ENCODE peak calls at places on chromosomes 5 and 9, in ten cellular contexts. N is astrocyte of the spinal cord; J is MM.1S; Z is heart left ventricle; H is transverse colon; Y is heart right ventricle; S is thoracic aorta; C is CD8-positive, alpha-beta T cell; U is kidney; X is AG09309. L is an unnamed sample.

GRCh38 chr5:154395407-154396106 is 50.2 kb upstream of the SAP30L start:
- DNase-seq in N (peak), J (peak), Z (no peak), H (peak), Y (no peak), S (no peak), C (no peak), U (peak), X (no peak), L (peak)

GRCh38 chr9:13648676-13649075 is 369.2 kb upstream of the MPDZ start:
- DNase-seq in N (no peak), J (no peak), Z (no peak), H (no peak), Y (no peak), S (no peak), C (no peak), U (no peak), X (no peak), L (no peak)

GRCh38 chr5:71782771-71783770 is 64.0 kb downstream of the CARTPT start:
- DNase-seq in N (peak), J (peak), Z (peak), H (peak), Y (peak), S (peak), C (no peak), U (peak), X (no peak), L (no peak)

GRCh38 chr5:124544366-124545055 is 201.9 kb downstream of the ZNF608 start:
- DNase-seq in N (peak), J (no peak), Z (no peak), H (no peak), Y (no peak), S (no peak), C (no peak), U (no peak), X (no peak), L (peak)

GRCh38 chr9:137916540-137916939 is 39.0 kb downstream of the CACNA1B start:
- DNase-seq in N (no peak), J (no peak), Z (no peak), H (no peak), Y (no peak), S (no peak), C (no peak), U (no peak), X (no peak), L (no peak)

GRCh38 chr5:51651476-51651875 is 268.2 kb downstream of the ISL1 start:
- DNase-seq in N (peak), J (no peak), Z (no peak), H (no peak), Y (no peak), S (no peak), C (no peak), U (no peak), X (no peak), L (peak)

GRCh38 chr5:93425102-93425501 is 155.9 kb downstream of the NR2F1-AS1 start:
- DNase-seq in N (no peak), J (no peak), Z (no peak), H (no peak), Y (no peak), S (no peak), C (no peak), U (no peak), X (no peak), L (peak)

GRCh38 chr5:132203916-132204315 is 23.7 kb downstream of the P4HA2 start:
- DNase-seq in N (no peak), J (no peak), Z (no peak), H (no peak), Y (no peak), S (no peak), C (no peak), U (no peak), X (no peak), L (no peak)

GRCh38 chr5:89083791-89084190 is 200.8 kb upstream of the MEF2C start:
- DNase-seq in N (peak), J (no peak), Z (no peak), H (no peak), Y (no peak), S (no peak), C (no peak), U (no peak), X (peak), L (no peak)

GRCh38 chr9:20312732-20313131 is 309.6 kb downstream of the MLLT3 start:
- DNase-seq in N (peak), J (no peak), Z (no peak), H (no peak), Y (no peak), S (no peak), C (no peak), U (no peak), X (no peak), L (no peak)

GRCh38 chr9:125238127-125238914 is 2.8 kb downstream of the HSPA5 start:
- DNase-seq in N (no peak), J (no peak), Z (no peak), H (no peak), Y (no peak), S (no peak), C (no peak), U (no peak), X (no peak), L (no peak)

GRCh38 chr5:115461506-115462290 is 82.9 kb downstream of the FEM1C start:
- DNase-seq in N (peak), J (no peak), Z (no peak), H (no peak), Y (no peak), S (no peak), C (no peak), U (no peak), X (no peak), L (no peak)

GRCh38 chr9:110452227-110452801 is 114.7 kb upstream of the TXNDC8 start:
- DNase-seq in N (peak), J (peak), Z (no peak), H (no peak), Y (no peak), S (no peak), C (no peak), U (no peak), X (no peak), L (no peak)

DNA sequence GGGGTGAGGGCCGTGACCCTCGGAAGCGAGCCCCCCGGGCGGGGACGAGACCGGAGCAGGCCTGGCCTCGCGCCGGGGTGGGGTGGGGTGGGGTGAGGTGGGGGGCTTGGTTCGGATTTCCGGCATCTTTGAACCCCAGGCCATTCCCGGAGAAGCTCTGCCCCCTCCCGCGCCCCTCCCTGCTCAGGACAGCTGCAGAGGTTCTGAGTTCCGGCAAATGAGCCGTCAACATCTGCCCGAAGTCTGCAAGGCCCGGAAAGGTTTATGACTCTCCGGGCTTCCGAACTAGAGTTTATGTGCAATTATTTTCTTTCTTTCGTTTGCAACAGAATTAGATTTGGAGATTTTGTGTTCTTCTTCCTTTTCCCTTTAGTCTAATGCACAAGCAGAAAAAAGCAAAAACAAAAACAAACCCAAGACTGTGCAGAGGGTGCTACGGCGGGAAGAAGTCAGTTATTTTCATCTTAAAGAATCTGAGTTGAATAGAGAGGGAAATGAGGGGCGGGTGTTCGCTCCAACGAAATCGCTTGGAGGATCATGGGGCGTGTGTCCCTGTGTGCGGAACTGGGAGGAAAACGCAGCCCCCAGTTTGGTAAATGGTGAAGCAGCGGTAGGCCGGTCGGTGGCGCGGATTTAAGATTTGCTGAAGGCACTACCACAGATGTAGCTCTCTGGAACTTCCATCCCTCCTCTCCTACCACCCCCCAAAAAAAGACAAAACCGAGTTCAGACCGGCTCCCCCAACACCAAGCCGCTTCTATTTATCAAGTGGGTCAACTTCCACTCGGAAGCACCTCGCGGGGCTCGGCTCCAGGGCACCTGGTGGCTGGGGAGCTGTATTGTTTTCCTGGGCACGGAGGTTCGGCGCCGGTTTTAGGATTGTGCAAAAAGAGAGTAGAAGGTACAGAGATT is 4.8 kb downstream of the LHX2 start:
- DNase-seq in N (no peak), J (no peak), Z (no peak), H (no peak), Y (no peak), S (no peak), C (no peak), U (no peak), X (no peak), L (no peak)
- H3K4me3 ChIP-seq in N (no peak), J (no peak), Z (no peak), H (no peak), Y (no peak), S (peak), C (peak), U (no peak), X (peak), L (no peak)

GRCh38 chr9:9603345-9603744 is 1009.5 kb downstream of the PTPRD start:
- DNase-seq in N (no peak), J (no peak), Z (no peak), H (no peak), Y (no peak), S (no peak), C (no peak), U (no peak), X (no peak), L (no peak)

GRCh38 chr9:9598723-9599122 is 1014.1 kb downstream of the PTPRD start:
- DNase-seq in N (no peak), J (no peak), Z (no peak), H (no peak), Y (no peak), S (no peak), C (no peak), U (no peak), X (no peak), L (no peak)
- TF ChIP-seq CTCF in N (no peak), J (no peak), Z (no peak), H (no peak), Y (no peak), S (no peak), C (no peak), U (no peak), X (no peak), L (peak)

DNA sequence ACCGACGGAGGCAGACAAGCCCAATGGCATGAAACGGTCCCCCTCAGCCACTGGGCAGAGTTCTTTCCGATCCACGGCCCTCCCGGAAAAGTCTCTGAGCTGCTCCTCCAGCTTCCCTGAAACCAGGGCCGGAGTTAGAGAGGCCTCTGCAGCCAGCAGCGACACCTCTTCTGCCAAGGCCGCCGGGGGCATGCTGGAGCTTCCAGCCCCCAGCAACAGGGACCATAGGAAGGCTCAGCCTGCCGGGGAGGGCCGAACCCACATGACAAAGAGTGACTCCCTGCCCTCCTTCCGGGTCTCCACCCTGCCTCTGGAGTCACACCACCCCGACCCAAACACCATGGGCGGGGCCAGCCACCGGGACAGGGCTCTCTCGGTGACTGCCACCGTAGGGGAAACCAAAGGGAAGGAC is 30.1 kb downstream of the CD180 start:
- DNase-seq in N (no peak), J (no peak), Z (peak), H (peak), Y (peak), S (no peak), C (peak), U (peak), X (no peak), L (no peak)
- H3K4me3 ChIP-seq in N (no peak), J (peak), Z (peak), H (peak), Y (peak), S (peak), C (peak), U (peak), X (no peak), L (no peak)

GRCh38 chr9:126965541-126966428 is 51.2 kb downstream of the RALGPS1 start:
- DNase-seq in N (peak), J (peak), Z (peak), H (peak), Y (peak), S (no peak), C (no peak), U (no peak), X (no peak), L (no peak)
- TF ChIP-seq CTCF in N (peak), J (peak), Z (peak), H (peak), Y (peak), S (peak), C (peak), U (peak), X (peak), L (peak)

GRCh38 chr9:1231998-1232919 is 182.1 kb downstream of the DMRT2 start:
- DNase-seq in N (peak), J (no peak), Z (peak), H (peak), Y (peak), S (no peak), C (no peak), U (peak), X (peak), L (peak)
- H3K4me3 ChIP-seq in N (no peak), J (no peak), Z (no peak), H (no peak), Y (no peak), S (peak), C (no peak), U (peak), X (no peak), L (no peak)

DNA sequence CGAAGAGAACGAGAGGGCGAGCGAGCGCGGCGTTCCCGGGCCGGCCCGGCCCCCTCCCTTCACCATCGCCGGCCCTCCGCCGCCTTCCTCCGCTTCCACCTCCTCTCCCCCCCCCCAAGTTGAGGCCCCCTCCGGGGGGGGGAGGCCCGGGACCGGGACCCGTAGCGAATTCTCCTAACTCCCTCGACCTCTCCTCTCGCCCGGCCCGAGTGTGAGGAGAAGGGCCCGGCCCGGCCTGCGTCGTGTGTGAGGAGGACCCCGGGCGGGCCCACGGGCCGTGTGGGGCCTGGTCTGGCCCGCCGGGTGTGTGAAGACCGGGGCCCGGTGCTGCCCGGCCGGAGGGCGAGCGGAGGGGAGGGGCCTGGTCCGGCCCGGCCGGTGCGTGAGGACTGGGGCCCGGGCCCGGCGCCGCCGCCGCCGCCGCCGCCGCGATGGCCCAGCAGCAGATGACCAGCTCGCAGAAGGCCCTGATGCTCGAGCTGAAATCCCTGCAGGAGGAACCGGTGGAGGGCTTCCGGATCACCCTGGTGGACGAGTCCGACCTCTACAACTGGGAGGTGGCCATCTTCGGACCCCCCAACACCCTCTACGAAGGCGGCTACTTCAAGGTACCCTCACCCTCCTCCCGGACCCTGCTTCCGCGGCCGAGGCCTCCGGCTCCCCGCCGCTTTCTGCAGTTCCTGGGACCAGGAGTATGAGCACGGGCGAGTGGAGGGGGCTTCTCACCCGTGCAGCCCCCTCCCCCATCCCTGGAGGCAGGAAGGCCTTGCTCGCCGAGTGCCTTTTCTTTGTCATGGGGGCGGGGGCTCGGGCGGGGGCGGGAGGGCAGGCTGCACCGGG is 587 bp downstream of the UBE2R2 start:
- DNase-seq in N (peak), J (peak), Z (peak), H (peak), Y (peak), S (no peak), C (peak), U (peak), X (peak), L (no peak)
- TF ChIP-seq CTCF in N (peak), J (no peak), Z (peak), H (no peak), Y (peak), S (peak), C (no peak), U (no peak), X (peak), L (peak)

GRCh38 chr9:134643306-134643705 is 1.7 kb downstream of the COL5A1 start:
- DNase-seq in N (peak), J (no peak), Z (no peak), H (no peak), Y (no peak), S (no peak), C (no peak), U (no peak), X (no peak), L (no peak)

GRCh38 chr9:134641989-134642384 is 384 bp downstream of the COL5A1 start:
- DNase-seq in N (no peak), J (no peak), Z (no peak), H (no peak), Y (no peak), S (no peak), C (no peak), U (no peak), X (no peak), L (no peak)

GRCh38 chr9:134640491-134641172 is 971 bp upstream of the COL5A1 start:
- DNase-seq in N (no peak), J (no peak), Z (no peak), H (no peak), Y (no peak), S (no peak), C (no peak), U (no peak), X (no peak), L (no peak)

GRCh38 chr9:134641173-134641985 is at the start of gene COL5A1:
- DNase-seq in N (peak), J (no peak), Z (peak), H (peak), Y (peak), S (peak), C (no peak), U (peak), X (peak), L (no peak)

GRCh38 chr9:134642385-134643181 is 980 bp downstream of the COL5A1 start:
- DNase-seq in N (peak), J (no peak), Z (peak), H (peak), Y (peak), S (no peak), C (no peak), U (peak), X (peak), L (no peak)
- H3K4me3 ChIP-seq in N (peak), J (no peak), Z (peak), H (peak), Y (peak), S (peak), C (no peak), U (peak), X (peak), L (no peak)

DNA sequence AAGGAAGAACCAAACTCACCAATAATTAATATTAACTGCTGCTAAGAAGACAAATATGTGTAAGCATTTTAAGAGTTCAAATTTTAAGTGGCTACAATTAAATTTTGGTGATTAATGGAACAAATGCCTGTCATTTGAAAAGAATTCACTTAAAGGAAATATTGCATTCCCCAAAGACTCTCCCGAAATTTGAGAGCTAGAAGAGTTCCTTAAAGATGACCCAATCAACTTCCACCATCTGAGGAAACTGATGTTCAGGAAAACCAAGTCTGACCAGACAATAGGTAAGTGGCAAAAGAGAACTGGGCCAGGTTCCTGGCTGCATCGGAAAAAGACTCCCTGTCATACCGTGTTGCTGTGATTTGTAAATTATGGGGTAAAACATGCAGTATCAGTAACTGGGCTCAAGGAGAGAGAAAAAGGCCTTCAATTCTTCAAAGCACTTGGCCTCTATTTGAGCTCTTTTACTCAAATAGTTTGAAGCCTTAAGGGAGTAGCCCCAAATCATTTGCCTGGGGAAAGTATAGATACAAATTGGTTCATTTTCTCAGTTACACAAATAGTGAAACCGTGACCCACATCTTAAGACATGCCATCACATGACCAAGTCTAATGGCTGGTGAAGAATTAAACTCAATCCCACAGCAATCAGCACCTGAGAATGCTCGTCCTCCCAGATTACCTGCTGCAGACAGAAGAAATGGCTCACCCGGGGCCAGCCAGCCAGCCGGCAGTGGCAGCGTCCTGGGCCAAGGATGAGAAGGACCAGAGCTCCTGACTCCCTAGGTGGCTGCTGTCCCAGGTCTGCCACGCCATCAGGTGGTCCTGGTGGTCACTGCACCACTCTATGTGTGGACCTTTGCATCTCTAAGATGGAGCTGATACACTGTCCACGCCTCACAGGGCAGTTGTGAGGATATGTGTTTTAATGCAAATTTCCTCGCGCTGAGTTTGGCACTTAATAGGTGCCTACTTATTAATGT is 162.9 kb downstream of the TTLL11 start:
- DNase-seq in N (no peak), J (no peak), Z (no peak), H (no peak), Y (no peak), S (no peak), C (no peak), U (no peak), X (no peak), L (no peak)
- TF ChIP-seq CTCF in N (peak), J (no peak), Z (no peak), H (no peak), Y (peak), S (no peak), C (no peak), U (no peak), X (no peak), L (peak)

L was measured in epithelial cell of proximal tubule.